ENCODE peak calls at places on chromosomes 2 and 18, in five cellular contexts. E is WTC11, Z is HepG2, F is GM23338, L is K562. B is an unnamed sample.

GRCh38 chr2:160205511-160205910 is 5.4 kb upstream of the ITGB6 start:
- DNase-seq in E (no peak), Z (peak), F (no peak), L (no peak), B (no peak)

GRCh38 chr2:904243-905024 is 46.2 kb upstream of the SNTG2 start:
- DNase-seq in E (no peak), Z (no peak), F (peak), L (no peak), B (no peak)

GRCh38 chr2:31402388-31402787 is 12.2 kb downstream of the XDH start:
- DNase-seq in E (no peak), Z (no peak), F (no peak), L (no peak), B (no peak)

GRCh38 chr18:78737006-78737915 is 242.4 kb upstream of the SALL3 start:
- DNase-seq in E (no peak), Z (no peak), F (no peak), L (no peak), B (no peak)

GRCh38 chr18:48817021-48817461 is 133.7 kb downstream of the SMAD7 start:
- DNase-seq in E (peak), Z (no peak), F (no peak), L (no peak), B (no peak)

GRCh38 chr18:49609416-49610284 is 47.8 kb downstream of the LIPG start:
- DNase-seq in E (no peak), Z (no peak), F (no peak), L (no peak), B (no peak)

GRCh38 chr18:55236150-55236931 is 277.1 kb upstream of the CCDC68 start:
- DNase-seq in E (no peak), Z (no peak), F (no peak), L (no peak), B (no peak)

GRCh38 chr2:105290981-105291660 is 38.4 kb downstream of the TGFBRAP1 start:
- DNase-seq in E (no peak), Z (no peak), F (no peak), L (no peak), B (no peak)

GRCh38 chr18:78561757-78562445 is 417.7 kb upstream of the SALL3 start:
- DNase-seq in E (no peak), Z (no peak), F (no peak), L (no peak), B (no peak)

GRCh38 chr2:128368437-128369125 is 49.9 kb upstream of the HS6ST1 start:
- DNase-seq in E (no peak), Z (no peak), F (no peak), L (no peak), B (no peak)

GRCh38 chr2:23092831-23093230 is 292.1 kb upstream of the KLHL29 start:
- DNase-seq in E (no peak), Z (no peak), F (peak), L (no peak), B (no peak)

GRCh38 chr2:221657821-221658220 is 85.7 kb upstream of the EPHA4 start:
- DNase-seq in E (no peak), Z (no peak), F (no peak), L (no peak), B (no peak)

GRCh38 chr2:133541797-133542196 is 26.5 kb downstream of the NCKAP5 start:
- DNase-seq in E (no peak), Z (no peak), F (no peak), L (no peak), B (no peak)

GRCh38 chr2:129812071-129812470 is 167.4 kb upstream of the RAB6C start:
- DNase-seq in E (no peak), Z (peak), F (no peak), L (no peak), B (no peak)

GRCh38 chr2:234494361-234495075 is 2.4 kb downstream of the ARL4C start:
- DNase-seq in E (no peak), Z (no peak), F (peak), L (no peak), B (no peak)

GRCh38 chr2:234496442-234496834 is 443 bp downstream of the ARL4C start:
- DNase-seq in E (no peak), Z (no peak), F (no peak), L (peak), B (no peak)

GRCh38 chr2:234496835-234497591 is at the start of gene ARL4C:
- DNase-seq in E (peak), Z (peak), F (peak), L (peak), B (no peak)

GRCh38 chr2:234495076-234495800 is 1.6 kb downstream of the ARL4C start:
- DNase-seq in E (peak), Z (no peak), F (peak), L (no peak), B (no peak)

GRCh38 chr2:234495801-234496441 is 960 bp downstream of the ARL4C start:
- DNase-seq in E (peak), Z (no peak), F (peak), L (no peak), B (peak)
- TF ChIP-seq CREB1 in E (no peak), Z (no peak), F (no peak), L (no peak), B (no peak)

DNA sequence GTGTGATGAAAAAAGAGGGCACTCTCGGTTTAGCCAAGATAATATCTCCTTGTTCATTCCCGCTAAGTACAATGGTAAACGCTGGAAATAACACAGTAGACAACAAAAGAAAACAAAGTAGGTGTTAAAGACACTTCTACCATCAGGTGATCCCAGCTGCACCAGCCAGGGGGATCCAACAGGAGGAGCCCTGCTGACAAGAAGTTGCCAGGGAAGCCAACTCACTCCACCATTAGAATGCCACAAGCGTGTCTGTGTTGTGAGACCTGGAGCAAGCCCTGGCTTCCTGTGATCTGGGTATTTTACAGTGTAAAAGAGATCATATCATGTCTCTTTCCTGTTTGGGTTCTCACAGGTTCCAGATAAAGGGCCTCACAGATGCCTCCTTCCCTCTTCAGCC is 117.0 kb downstream of the GRB14 start:
- DNase-seq in E (peak), Z (peak), F (peak), L (no peak), B (peak)
- TF ChIP-seq CREB1 in E (no peak), Z (no peak), F (no peak), L (no peak), B (no peak)

DNA sequence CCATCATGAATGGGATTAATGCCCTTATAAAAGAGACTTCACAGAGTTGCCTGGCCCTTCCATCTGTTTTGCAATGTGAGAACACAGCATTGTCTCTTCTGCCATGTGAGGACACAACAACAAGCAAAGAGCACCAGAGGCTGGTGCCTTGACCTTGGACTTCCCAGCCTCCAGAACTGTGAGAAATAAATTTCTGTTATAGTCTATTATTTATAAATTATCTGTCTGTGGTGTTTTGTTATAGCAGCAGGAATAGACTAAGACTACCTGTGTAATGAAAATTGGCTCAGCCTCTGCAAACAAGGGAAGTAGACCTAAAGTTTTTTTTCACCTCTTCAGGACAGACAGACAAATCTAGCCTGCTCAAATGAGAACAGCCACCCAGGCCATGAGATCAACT is 19.3 kb upstream of the ZC3H15 start:
- DNase-seq in E (no peak), Z (no peak), F (no peak), L (no peak), B (no peak)
- TF ChIP-seq CREB1 in E (no peak), Z (no peak), F (no peak), L (no peak), B (no peak)

GRCh38 chr2:19540739-19541503 is 182.5 kb upstream of the OSR1 start:
- DNase-seq in E (no peak), Z (no peak), F (no peak), L (no peak), B (no peak)
- TF ChIP-seq CREB1 in E (no peak), Z (no peak), F (no peak), L (no peak), B (no peak)

GRCh38 chr2:15200581-15200980 is 360.6 kb downstream of the NBAS start:
- DNase-seq in E (no peak), Z (no peak), F (no peak), L (no peak), B (no peak)

GRCh38 chr2:15201009-15201408 is 360.1 kb downstream of the NBAS start:
- DNase-seq in E (no peak), Z (no peak), F (no peak), L (no peak), B (no peak)

GRCh38 chr2:15206419-15206818 is 354.7 kb downstream of the NBAS start:
- DNase-seq in E (no peak), Z (no peak), F (no peak), L (no peak), B (no peak)

GRCh38 chr2:15205562-15205961 is 355.6 kb downstream of the NBAS start:
- DNase-seq in E (no peak), Z (no peak), F (no peak), L (no peak), B (no peak)
- TF ChIP-seq CREB1 in E (no peak), Z (no peak), F (no peak), L (no peak), B (no peak)

GRCh38 chr2:216554755-216555154 is 56.1 kb downstream of the RPL37A start:
- DNase-seq in E (no peak), Z (no peak), F (no peak), L (no peak), B (no peak)
- TF ChIP-seq CREB1 in E (no peak), Z (no peak), F (no peak), L (no peak), B (no peak)

GRCh38 chr2:207161247-207161646 is 4.5 kb downstream of the KLF7 start:
- DNase-seq in E (no peak), Z (no peak), F (no peak), L (no peak), B (no peak)
- TF ChIP-seq CREB1 in E (no peak), Z (no peak), F (no peak), L (no peak), B (no peak)

GRCh38 chr2:156021326-156022040 is 311.0 kb downstream of the NR4A2 start:
- DNase-seq in E (no peak), Z (no peak), F (no peak), L (no peak), B (no peak)
- TF ChIP-seq CREB1 in E (no peak), Z (no peak), F (no peak), L (no peak), B (no peak)

DNA sequence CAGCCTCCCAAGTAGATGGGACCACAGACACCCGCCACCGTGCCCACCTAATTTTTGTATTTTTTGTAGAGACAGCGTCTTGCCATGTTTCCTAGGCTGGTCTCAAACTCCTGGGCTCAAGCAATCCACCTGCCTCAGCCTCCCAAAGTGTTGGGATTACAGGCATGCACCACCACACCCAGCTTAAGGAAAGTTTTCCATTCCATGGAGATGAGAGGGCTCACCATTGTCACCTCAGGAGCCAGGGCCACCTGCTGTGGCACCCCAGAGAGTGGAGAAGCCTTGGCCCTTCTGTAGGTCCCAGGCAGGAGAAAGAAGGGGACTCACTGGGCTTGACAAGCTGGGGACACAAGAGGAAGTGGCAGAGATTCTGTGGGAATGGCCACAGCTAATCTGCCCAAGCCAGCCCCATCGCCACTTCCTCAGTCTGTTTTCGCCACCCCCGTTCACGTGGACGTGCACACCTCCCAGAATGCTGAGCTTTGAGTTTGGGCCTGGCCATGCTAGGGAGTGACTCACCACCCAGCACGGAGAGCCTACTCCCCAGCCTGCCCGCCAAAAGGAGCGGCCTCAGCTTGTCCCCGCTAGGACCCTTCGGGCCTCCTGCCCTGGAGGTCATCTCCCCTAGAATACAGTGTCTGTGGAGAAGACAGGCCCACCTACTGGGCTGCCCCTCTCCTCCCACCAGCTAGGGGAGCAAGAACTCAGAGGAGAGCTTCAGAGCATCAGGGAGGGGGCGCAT is 4.8 kb downstream of the SLC35F6 start:
- DNase-seq in E (no peak), Z (no peak), F (no peak), L (peak), B (no peak)
- TF ChIP-seq CREB1 in E (no peak), Z (no peak), F (no peak), L (peak), B (no peak)

GRCh38 chr2:11746376-11746806 is at the start of gene LPIN1:
- DNase-seq in E (peak), Z (peak), F (peak), L (peak), B (peak)

GRCh38 chr2:11746807-11747459 is 501 bp downstream of the LPIN1 start:
- DNase-seq in E (peak), Z (peak), F (peak), L (no peak), B (peak)

GRCh38 chr2:11749646-11750349 is 3.4 kb downstream of the LPIN1 start:
- DNase-seq in E (no peak), Z (no peak), F (no peak), L (no peak), B (no peak)

GRCh38 chr2:11748861-11749645 is 2.6 kb downstream of the LPIN1 start:
- DNase-seq in E (no peak), Z (no peak), F (no peak), L (no peak), B (no peak)

DNA sequence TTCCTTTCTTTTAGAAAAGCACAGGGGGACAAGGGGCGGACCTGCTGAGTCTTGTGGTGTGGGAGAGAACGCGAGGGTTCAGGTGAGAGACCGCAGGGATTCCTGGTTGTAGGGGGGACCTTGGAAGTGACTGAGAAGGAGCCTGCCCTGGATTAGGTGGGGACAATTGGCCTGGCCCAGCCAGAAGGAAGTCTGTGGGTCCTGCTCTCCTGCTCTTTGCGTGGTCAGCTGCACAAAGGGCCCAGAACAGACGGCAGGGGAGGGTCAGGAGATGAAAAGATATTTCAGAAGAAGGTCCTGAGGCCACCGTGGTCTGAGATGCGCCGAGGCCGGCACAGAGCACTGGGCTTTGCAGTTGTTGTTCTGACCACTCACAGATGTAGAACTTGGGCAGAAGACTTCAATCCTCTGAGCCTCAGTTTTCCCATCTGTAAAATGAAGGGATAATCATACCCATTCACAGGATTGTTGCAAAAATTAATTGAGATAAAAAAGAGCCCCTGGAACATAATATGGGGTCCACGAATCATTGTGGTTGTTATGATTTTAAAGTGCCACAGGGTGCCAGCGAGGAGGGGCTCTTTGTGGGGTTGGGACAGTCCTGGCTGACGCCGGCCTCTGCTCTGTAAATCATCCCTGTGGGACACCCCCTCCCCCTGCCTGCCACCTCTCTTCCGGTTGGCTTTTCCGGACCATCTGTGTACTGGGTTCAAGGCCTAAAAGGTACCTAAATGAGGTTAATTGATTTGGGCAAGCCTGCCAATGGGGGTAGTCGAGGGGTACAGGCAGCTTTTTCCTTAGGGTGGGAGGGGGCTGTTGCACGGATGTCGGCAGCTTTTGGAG is 1.8 kb downstream of the LPIN1 start:
- DNase-seq in E (no peak), Z (no peak), F (no peak), L (no peak), B (no peak)
- TF ChIP-seq CREB1 in E (no peak), Z (no peak), F (no peak), L (no peak), B (no peak)